ENCODE peak calls at places on chromosome 10, in five cellular contexts. O is midbrain, P is M059J, J is skeletal muscle cell, N is NCI-H460. G is an unnamed sample.
A peak's percentile ranks its signal among the peaks of the same experiment; 100 is the strongest.

GRCh38 chr10:123398180-123398591 is 244.0 kb downstream of the BUB3 start:
- DNase-seq in P (no peak), N (no peak), O (no peak), J (no peak), G (no peak)

GRCh38 chr10:121183241-121183640 is 332.1 kb downstream of the WDR11 start:
- DNase-seq in J (no peak), P (no peak), O (no peak), N (no peak), G (no peak)

GRCh38 chr10:60148266-60148840 is 241.3 kb downstream of the ANK3 start:
- DNase-seq in N (no peak), O (no peak), J (peak; percentile 81), P (peak; percentile 83), G (peak; percentile 18)

GRCh38 chr10:35420044-35420443 is 83.7 kb downstream of the CCNY start:
- DNase-seq in P (no peak), N (no peak), J (no peak), O (no peak), G (no peak)

GRCh38 chr10:87095241-87095945 is 387 bp downstream of the SHLD2 start:
- DNase-seq in N (peak; percentile 56), P (peak; percentile 82), O (peak; percentile 64), J (peak; percentile 58), G (peak; percentile 47)

GRCh38 chr10:110368002-110368401 is 63.3 kb upstream of the SMNDC1 start:
- DNase-seq in J (no peak), P (peak; percentile 49), N (no peak), O (no peak), G (no peak)

GRCh38 chr10:70685461-70685911 is 13.2 kb downstream of the ADAMTS14 start:
- DNase-seq in J (no peak), O (no peak), P (no peak), N (no peak), G (no peak)

GRCh38 chr10:33306756-33307519 is 27.5 kb downstream of the NRP1 start:
- DNase-seq in P (no peak), N (no peak), O (no peak), J (peak; percentile 78), G (no peak)

GRCh38 chr10:71213127-71213616 is 802 bp downstream of the UNC5B start:
- DNase-seq in O (peak; percentile 36), P (peak; percentile 64), N (peak; percentile 37), J (no peak), G (peak; percentile 61)

GRCh38 chr10:102595293-102595692 is 49.0 kb upstream of the TRIM8 start:
- DNase-seq in O (peak; percentile 56), N (no peak), J (no peak), P (no peak), G (no peak)

GRCh38 chr10:92405006-92405924 is 114.3 kb downstream of the MARCHF5 start:
- DNase-seq in P (peak; percentile 4), O (no peak), N (no peak), J (no peak), G (no peak)

GRCh38 chr10:16717617-16718395 is 99.4 kb downstream of the RSU1 start:
- DNase-seq in N (no peak), O (no peak), P (no peak), J (peak; percentile 24), G (no peak)

GRCh38 chr10:10120671-10121070 is 897.0 kb upstream of the CELF2 start:
- DNase-seq in N (no peak), P (no peak), O (no peak), J (no peak), G (no peak)

GRCh38 chr10:92697663-92698511 is 8.1 kb downstream of the HHEX start:
- DNase-seq in O (no peak), J (no peak), P (peak; percentile 28), N (no peak), G (no peak)

GRCh38 chr10:119655566-119656001 is 4.4 kb downstream of the BAG3 start:
- DNase-seq in N (peak; percentile 70), P (peak; percentile 81), J (peak; percentile 60), O (no peak), G (no peak)

GRCh38 chr10:122853665-122854313 is 8.1 kb upstream of the CUZD1 start:
- DNase-seq in J (no peak), O (no peak), N (no peak), P (peak; percentile 20), G (no peak)

GRCh38 chr10:22665329-22665728 is 49.0 kb downstream of the PIP4K2A start:
- DNase-seq in J (no peak), P (no peak), N (no peak), O (no peak), G (no peak)

GRCh38 chr10:64086083-64086772 is 565.0 kb downstream of the REEP3 start:
- DNase-seq in P (no peak), O (no peak), N (no peak), J (no peak), G (no peak)

GRCh38 chr10:92593553-92594046 is 670 bp downstream of the KIF11 start:
- DNase-seq in O (no peak), J (no peak), P (no peak), N (no peak), G (no peak)

GRCh38 chr10:93580824-93581223 is 14.4 kb downstream of the FFAR4 start:
- DNase-seq in J (no peak), P (peak; percentile 59), O (no peak), N (no peak), G (peak; percentile 60)

GRCh38 chr10:97659589-97659988 is 19.1 kb downstream of the PI4K2A start:
- DNase-seq in N (no peak), O (no peak), P (no peak), J (no peak), G (no peak)

GRCh38 chr10:27998178-27998953 is 513 bp downstream of the ODAD2 start:
- DNase-seq in J (no peak), P (peak; percentile 46), N (no peak), O (peak; percentile 26), G (peak; percentile 32)

GRCh38 chr10:43667317-43667731 is 18.6 kb upstream of the ZNF32 start:
- DNase-seq in J (no peak), O (no peak), P (no peak), N (no peak), G (no peak)

GRCh38 chr10:97116534-97117162 is 69.1 kb downstream of the SLIT1 start:
- DNase-seq in N (no peak), O (no peak), P (no peak), J (no peak), G (no peak)

GRCh38 chr10:132536241-132536963 is 1.2 kb upstream of the INPP5A start:
- DNase-seq in O (peak; percentile 26), J (no peak), P (peak; percentile 39), N (no peak), G (peak; percentile 42)

GRCh38 chr10:12940791-12941190 is 60.7 kb downstream of the CCDC3 start:
- DNase-seq in O (no peak), P (no peak), N (no peak), J (no peak), G (no peak)

GRCh38 chr10:25436431-25436830 is 261.6 kb downstream of the GPR158 start:
- DNase-seq in J (no peak), O (no peak), P (no peak), N (no peak), G (no peak)

G was measured in HAP-1.